ENCODE peak calls at places on chromosomes 4 and X, in eight cellular contexts. J is NCI-H1092 treated with DMSO at 0.1 percent for 48 hours, I is GM04503, N is cardiac fibroblast, E is prostate gland, G is T-helper 2 cell, C is AG04450, R is EH. S is an unnamed sample.

GRCh38 chr4:154465085-154465484 is 26.5 kb downstream of the DCHS2 start:
- DNase-seq in J (no peak), N (no peak), R (no peak), C (no peak), I (no peak), E (no peak), G (no peak), S (no peak)

GRCh38 chrX:23403849-23404248 is 69.2 kb downstream of the PTCHD1 start:
- DNase-seq in N (no peak), G (no peak), C (no peak), E (no peak), R (no peak), J (peak; percentile 11), I (no peak), S (no peak)

GRCh38 chr4:11720292-11720691 is 291.6 kb upstream of the HS3ST1 start:
- DNase-seq in C (no peak), R (peak; percentile 26), G (no peak), E (no peak), J (peak; percentile 25), N (peak; percentile 76), I (no peak), S (no peak)

GRCh38 chr4:118265312-118266144 is 87.3 kb downstream of the PRSS12 start:
- DNase-seq in N (peak; percentile 21), J (peak; percentile 33), E (peak; percentile 27), G (no peak), I (no peak), C (no peak), R (no peak), S (no peak)

GRCh38 chr4:177108708-177109107 is 201.0 kb upstream of the NEIL3 start:
- DNase-seq in E (no peak), R (peak; percentile 59), J (no peak), N (peak; percentile 67), G (no peak), I (no peak), C (peak; percentile 21), S (no peak)

GRCh38 chrX:119638725-119639471 is 32.7 kb upstream of the NKRF start:
- DNase-seq in I (no peak), C (no peak), G (no peak), J (no peak), R (no peak), E (no peak), N (no peak), S (no peak)

GRCh38 chrX:129771266-129771995 is 8.3 kb upstream of the SASH3 start:
- DNase-seq in R (no peak), E (no peak), C (no peak), J (no peak), G (no peak), N (no peak), I (no peak), S (no peak)

GRCh38 chr4:47167391-47167790 is 136.0 kb downstream of the GABRB1 start:
- DNase-seq in J (no peak), N (no peak), E (no peak), G (no peak), I (no peak), R (peak; percentile 4), C (no peak), S (no peak)

GRCh38 chr4:67700119-67700873 is 659 bp downstream of the UBA6 start:
- DNase-seq in G (no peak), C (no peak), J (peak; percentile 68), I (no peak), R (peak; percentile 21), N (no peak), E (no peak), S (no peak)

GRCh38 chr4:185587444-185588161 is 52.3 kb upstream of the PDLIM3 start:
- DNase-seq in E (no peak), N (no peak), C (no peak), I (no peak), R (no peak), J (no peak), G (peak; percentile 63), S (peak; percentile 48)

GRCh38 chrX:153908219-153908875 is 3.9 kb downstream of the AVPR2 start:
- DNase-seq in C (no peak), J (no peak), R (no peak), I (no peak), E (no peak), N (no peak), G (no peak), S (no peak)

GRCh38 chr4:39814403-39815185 is 116.7 kb downstream of the UBE2K start:
- DNase-seq in R (peak; percentile 36), I (no peak), E (no peak), N (peak; percentile 29), C (no peak), J (no peak), G (peak; percentile 10), S (no peak)

S was measured in effector CD4-positive, alpha-beta T cell.